ENCODE peak calls at places on chromosome 1, in six cellular contexts. One of them, this sample, is unnamed.

GRCh38 chr1:102879439-102879993 is 228.8 kb downstream of the COL11A1 start:
- DNase-seq in stimulated activated CD8-positive, alpha-beta memory T cell treated with anti-CD3 and anti-CD28 coated beads, Interleukin-4, amount 100 ng/mL, for 4 hours: no peak
- DNase-seq in COR-L47: no peak
- DNase-seq in esophagus squamous epithelium: no peak
- DNase-seq in left ventricle myocardium inferior: no peak
- DNase-seq in A673: peak
- DNase-seq in this sample: no peak

GRCh38 chr1:26391450-26391849 is 18.9 kb upstream of the ZNF683 start:
- DNase-seq in stimulated activated CD8-positive, alpha-beta memory T cell treated with anti-CD3 and anti-CD28 coated beads, Interleukin-4, amount 100 ng/mL, for 4 hours: peak
- DNase-seq in COR-L47: no peak
- DNase-seq in esophagus squamous epithelium: no peak
- DNase-seq in left ventricle myocardium inferior: no peak
- DNase-seq in A673: no peak
- DNase-seq in this sample: no peak

GRCh38 chr1:5965586-5966131 is 26.6 kb downstream of the NPHP4 start:
- DNase-seq in stimulated activated CD8-positive, alpha-beta memory T cell treated with anti-CD3 and anti-CD28 coated beads, Interleukin-4, amount 100 ng/mL, for 4 hours: no peak
- DNase-seq in COR-L47: no peak
- DNase-seq in esophagus squamous epithelium: no peak
- DNase-seq in left ventricle myocardium inferior: no peak
- DNase-seq in A673: no peak
- DNase-seq in this sample: no peak

GRCh38 chr1:54403808-54404261 is 2.4 kb downstream of the SSBP3 start:
- DNase-seq in stimulated activated CD8-positive, alpha-beta memory T cell treated with anti-CD3 and anti-CD28 coated beads, Interleukin-4, amount 100 ng/mL, for 4 hours: no peak
- DNase-seq in COR-L47: no peak
- DNase-seq in esophagus squamous epithelium: no peak
- DNase-seq in left ventricle myocardium inferior: no peak
- DNase-seq in A673: no peak
- DNase-seq in this sample: no peak

GRCh38 chr1:96722161-96722908 is 751 bp downstream of the PTBP2 start:
- DNase-seq in stimulated activated CD8-positive, alpha-beta memory T cell treated with anti-CD3 and anti-CD28 coated beads, Interleukin-4, amount 100 ng/mL, for 4 hours: no peak
- DNase-seq in COR-L47: peak
- DNase-seq in esophagus squamous epithelium: no peak
- DNase-seq in left ventricle myocardium inferior: peak
- DNase-seq in A673: peak
- DNase-seq in this sample: peak

GRCh38 chr1:156162430-156163037 is 9.1 kb downstream of the SEMA4A start:
- DNase-seq in stimulated activated CD8-positive, alpha-beta memory T cell treated with anti-CD3 and anti-CD28 coated beads, Interleukin-4, amount 100 ng/mL, for 4 hours: no peak
- DNase-seq in COR-L47: no peak
- DNase-seq in esophagus squamous epithelium: no peak
- DNase-seq in left ventricle myocardium inferior: peak
- DNase-seq in A673: no peak
- DNase-seq in this sample: no peak

GRCh38 chr1:163914785-163915413 is 593.1 kb downstream of the NUF2 start:
- DNase-seq in stimulated activated CD8-positive, alpha-beta memory T cell treated with anti-CD3 and anti-CD28 coated beads, Interleukin-4, amount 100 ng/mL, for 4 hours: no peak
- DNase-seq in COR-L47: no peak
- DNase-seq in esophagus squamous epithelium: no peak
- DNase-seq in left ventricle myocardium inferior: no peak
- DNase-seq in A673: no peak
- DNase-seq in this sample: no peak

GRCh38 chr1:202698276-202698675 is 12.0 kb downstream of the SYT2 start:
- DNase-seq in stimulated activated CD8-positive, alpha-beta memory T cell treated with anti-CD3 and anti-CD28 coated beads, Interleukin-4, amount 100 ng/mL, for 4 hours: no peak
- DNase-seq in COR-L47: no peak
- DNase-seq in esophagus squamous epithelium: no peak
- DNase-seq in left ventricle myocardium inferior: no peak
- DNase-seq in A673: no peak
- DNase-seq in this sample: no peak

GRCh38 chr1:223820976-223821375 is 24.8 kb downstream of the TP53BP2 start:
- DNase-seq in stimulated activated CD8-positive, alpha-beta memory T cell treated with anti-CD3 and anti-CD28 coated beads, Interleukin-4, amount 100 ng/mL, for 4 hours: no peak
- DNase-seq in COR-L47: no peak
- DNase-seq in esophagus squamous epithelium: no peak
- DNase-seq in left ventricle myocardium inferior: no peak
- DNase-seq in A673: no peak
- DNase-seq in this sample: no peak

GRCh38 chr1:155379180-155379876 is 58.6 kb downstream of the RUSC1 start:
- DNase-seq in stimulated activated CD8-positive, alpha-beta memory T cell treated with anti-CD3 and anti-CD28 coated beads, Interleukin-4, amount 100 ng/mL, for 4 hours: no peak
- DNase-seq in COR-L47: no peak
- DNase-seq in esophagus squamous epithelium: no peak
- DNase-seq in left ventricle myocardium inferior: no peak
- DNase-seq in A673: peak
- DNase-seq in this sample: peak

GRCh38 chr1:188117436-188117835 is 1288.7 kb downstream of the PLA2G4A start:
- DNase-seq in stimulated activated CD8-positive, alpha-beta memory T cell treated with anti-CD3 and anti-CD28 coated beads, Interleukin-4, amount 100 ng/mL, for 4 hours: no peak
- DNase-seq in COR-L47: no peak
- DNase-seq in esophagus squamous epithelium: no peak
- DNase-seq in left ventricle myocardium inferior: no peak
- DNase-seq in A673: no peak
- DNase-seq in this sample: no peak

GRCh38 chr1:52460686-52461085 is 56.3 kb downstream of the PRPF38A start:
- DNase-seq in stimulated activated CD8-positive, alpha-beta memory T cell treated with anti-CD3 and anti-CD28 coated beads, Interleukin-4, amount 100 ng/mL, for 4 hours: no peak
- DNase-seq in COR-L47: no peak
- DNase-seq in esophagus squamous epithelium: no peak
- DNase-seq in left ventricle myocardium inferior: no peak
- DNase-seq in A673: no peak
- DNase-seq in this sample: peak

GRCh38 chr1:6259491-6260362 is 1.2 kb downstream of the GPR153 start:
- DNase-seq in stimulated activated CD8-positive, alpha-beta memory T cell treated with anti-CD3 and anti-CD28 coated beads, Interleukin-4, amount 100 ng/mL, for 4 hours: peak
- DNase-seq in COR-L47: no peak
- DNase-seq in esophagus squamous epithelium: no peak
- DNase-seq in left ventricle myocardium inferior: peak
- DNase-seq in A673: peak
- DNase-seq in this sample: no peak

GRCh38 chr1:110087812-110088738 is 17.6 kb upstream of the ALX3 start:
- DNase-seq in stimulated activated CD8-positive, alpha-beta memory T cell treated with anti-CD3 and anti-CD28 coated beads, Interleukin-4, amount 100 ng/mL, for 4 hours: no peak
- DNase-seq in COR-L47: peak
- DNase-seq in esophagus squamous epithelium: no peak
- DNase-seq in left ventricle myocardium inferior: no peak
- DNase-seq in A673: peak
- DNase-seq in this sample: no peak

GRCh38 chr1:170510163-170510562 is 21.8 kb upstream of the GORAB start:
- DNase-seq in stimulated activated CD8-positive, alpha-beta memory T cell treated with anti-CD3 and anti-CD28 coated beads, Interleukin-4, amount 100 ng/mL, for 4 hours: no peak
- DNase-seq in COR-L47: no peak
- DNase-seq in esophagus squamous epithelium: no peak
- DNase-seq in left ventricle myocardium inferior: no peak
- DNase-seq in A673: no peak
- DNase-seq in this sample: no peak

GRCh38 chr1:69794831-69795230 is 227.1 kb downstream of the LRRC7 start:
- DNase-seq in stimulated activated CD8-positive, alpha-beta memory T cell treated with anti-CD3 and anti-CD28 coated beads, Interleukin-4, amount 100 ng/mL, for 4 hours: no peak
- DNase-seq in COR-L47: no peak
- DNase-seq in esophagus squamous epithelium: no peak
- DNase-seq in left ventricle myocardium inferior: no peak
- DNase-seq in A673: no peak
- DNase-seq in this sample: no peak

GRCh38 chr1:10939654-10940450 is 72.6 kb upstream of the TARDBP start:
- DNase-seq in stimulated activated CD8-positive, alpha-beta memory T cell treated with anti-CD3 and anti-CD28 coated beads, Interleukin-4, amount 100 ng/mL, for 4 hours: peak
- DNase-seq in COR-L47: no peak
- DNase-seq in esophagus squamous epithelium: no peak
- DNase-seq in left ventricle myocardium inferior: no peak
- DNase-seq in A673: peak
- DNase-seq in this sample: no peak

GRCh38 chr1:231557898-231558710 is 29.6 kb downstream of the TSNAX start:
- DNase-seq in stimulated activated CD8-positive, alpha-beta memory T cell treated with anti-CD3 and anti-CD28 coated beads, Interleukin-4, amount 100 ng/mL, for 4 hours: no peak
- DNase-seq in COR-L47: no peak
- DNase-seq in esophagus squamous epithelium: no peak
- DNase-seq in left ventricle myocardium inferior: no peak
- DNase-seq in A673: no peak
- DNase-seq in this sample: no peak

GRCh38 chr1:67659229-67659628 is 25.8 kb upstream of the GADD45A start:
- DNase-seq in stimulated activated CD8-positive, alpha-beta memory T cell treated with anti-CD3 and anti-CD28 coated beads, Interleukin-4, amount 100 ng/mL, for 4 hours: no peak
- DNase-seq in COR-L47: no peak
- DNase-seq in esophagus squamous epithelium: no peak
- DNase-seq in left ventricle myocardium inferior: no peak
- DNase-seq in A673: no peak
- DNase-seq in this sample: no peak

GRCh38 chr1:33634806-33635205 is 162.4 kb downstream of the ZSCAN20 start:
- DNase-seq in stimulated activated CD8-positive, alpha-beta memory T cell treated with anti-CD3 and anti-CD28 coated beads, Interleukin-4, amount 100 ng/mL, for 4 hours: no peak
- DNase-seq in COR-L47: no peak
- DNase-seq in esophagus squamous epithelium: no peak
- DNase-seq in left ventricle myocardium inferior: peak
- DNase-seq in A673: peak
- DNase-seq in this sample: no peak

GRCh38 chr1:246503341-246503740 is 3.7 kb downstream of the SMYD3 start:
- DNase-seq in stimulated activated CD8-positive, alpha-beta memory T cell treated with anti-CD3 and anti-CD28 coated beads, Interleukin-4, amount 100 ng/mL, for 4 hours: no peak
- DNase-seq in COR-L47: no peak
- DNase-seq in esophagus squamous epithelium: no peak
- DNase-seq in left ventricle myocardium inferior: no peak
- DNase-seq in A673: no peak
- DNase-seq in this sample: no peak

GRCh38 chr1:1033009-1033587 is 13.2 kb downstream of the AGRN start:
- DNase-seq in stimulated activated CD8-positive, alpha-beta memory T cell treated with anti-CD3 and anti-CD28 coated beads, Interleukin-4, amount 100 ng/mL, for 4 hours: peak
- DNase-seq in COR-L47: peak
- DNase-seq in esophagus squamous epithelium: peak
- DNase-seq in left ventricle myocardium inferior: peak
- DNase-seq in A673: peak
- DNase-seq in this sample: no peak

GRCh38 chr1:115828101-115829022 is 12.6 kb downstream of the NHLH2 start:
- DNase-seq in stimulated activated CD8-positive, alpha-beta memory T cell treated with anti-CD3 and anti-CD28 coated beads, Interleukin-4, amount 100 ng/mL, for 4 hours: no peak
- DNase-seq in COR-L47: peak
- DNase-seq in esophagus squamous epithelium: no peak
- DNase-seq in left ventricle myocardium inferior: no peak
- DNase-seq in A673: no peak
- DNase-seq in this sample: no peak

GRCh38 chr1:26546375-26546774 is 16.8 kb downstream of the RPS6KA1 start:
- DNase-seq in stimulated activated CD8-positive, alpha-beta memory T cell treated with anti-CD3 and anti-CD28 coated beads, Interleukin-4, amount 100 ng/mL, for 4 hours: no peak
- DNase-seq in COR-L47: no peak
- DNase-seq in esophagus squamous epithelium: no peak
- DNase-seq in left ventricle myocardium inferior: no peak
- DNase-seq in A673: no peak
- DNase-seq in this sample: no peak

GRCh38 chr1:19654886-19655717 is 9.6 kb upstream of the HTR6 start:
- DNase-seq in stimulated activated CD8-positive, alpha-beta memory T cell treated with anti-CD3 and anti-CD28 coated beads, Interleukin-4, amount 100 ng/mL, for 4 hours: no peak
- DNase-seq in COR-L47: peak
- DNase-seq in esophagus squamous epithelium: no peak
- DNase-seq in left ventricle myocardium inferior: no peak
- DNase-seq in A673: no peak
- DNase-seq in this sample: no peak

GRCh38 chr1:21963477-21964217 is 13.2 kb upstream of the CELA3B start:
- DNase-seq in stimulated activated CD8-positive, alpha-beta memory T cell treated with anti-CD3 and anti-CD28 coated beads, Interleukin-4, amount 100 ng/mL, for 4 hours: peak
- DNase-seq in COR-L47: peak
- DNase-seq in esophagus squamous epithelium: no peak
- DNase-seq in left ventricle myocardium inferior: peak
- DNase-seq in A673: peak
- DNase-seq in this sample: no peak

GRCh38 chr1:178307264-178307663 is 189.5 kb downstream of the CLEC20A start:
- DNase-seq in stimulated activated CD8-positive, alpha-beta memory T cell treated with anti-CD3 and anti-CD28 coated beads, Interleukin-4, amount 100 ng/mL, for 4 hours: no peak
- DNase-seq in COR-L47: no peak
- DNase-seq in esophagus squamous epithelium: no peak
- DNase-seq in left ventricle myocardium inferior: no peak
- DNase-seq in A673: no peak
- DNase-seq in this sample: no peak

GRCh38 chr1:61873581-61873980 is 131.3 kb downstream of the PATJ start:
- DNase-seq in stimulated activated CD8-positive, alpha-beta memory T cell treated with anti-CD3 and anti-CD28 coated beads, Interleukin-4, amount 100 ng/mL, for 4 hours: no peak
- DNase-seq in COR-L47: no peak
- DNase-seq in esophagus squamous epithelium: no peak
- DNase-seq in left ventricle myocardium inferior: no peak
- DNase-seq in A673: no peak
- DNase-seq in this sample: no peak

GRCh38 chr1:220700591-220701179 is 10.5 kb downstream of the C1orf115 start:
- DNase-seq in stimulated activated CD8-positive, alpha-beta memory T cell treated with anti-CD3 and anti-CD28 coated beads, Interleukin-4, amount 100 ng/mL, for 4 hours: no peak
- DNase-seq in COR-L47: peak
- DNase-seq in esophagus squamous epithelium: no peak
- DNase-seq in left ventricle myocardium inferior: no peak
- DNase-seq in A673: no peak
- DNase-seq in this sample: no peak

GRCh38 chr1:228332797-228333738 is 73.6 kb downstream of the TRIM11 start:
- DNase-seq in stimulated activated CD8-positive, alpha-beta memory T cell treated with anti-CD3 and anti-CD28 coated beads, Interleukin-4, amount 100 ng/mL, for 4 hours: no peak
- DNase-seq in COR-L47: no peak
- DNase-seq in esophagus squamous epithelium: no peak
- DNase-seq in left ventricle myocardium inferior: no peak
- DNase-seq in A673: no peak
- DNase-seq in this sample: no peak

GRCh38 chr1:118984990-118985608 is 3.0 kb downstream of the TBX15 start:
- DNase-seq in stimulated activated CD8-positive, alpha-beta memory T cell treated with anti-CD3 and anti-CD28 coated beads, Interleukin-4, amount 100 ng/mL, for 4 hours: no peak
- DNase-seq in COR-L47: no peak
- DNase-seq in esophagus squamous epithelium: no peak
- DNase-seq in left ventricle myocardium inferior: no peak
- DNase-seq in A673: no peak
- DNase-seq in this sample: no peak

GRCh38 chr1:70169018-70169839 is 36.1 kb downstream of the LRRC40 start:
- DNase-seq in stimulated activated CD8-positive, alpha-beta memory T cell treated with anti-CD3 and anti-CD28 coated beads, Interleukin-4, amount 100 ng/mL, for 4 hours: no peak
- DNase-seq in COR-L47: no peak
- DNase-seq in esophagus squamous epithelium: no peak
- DNase-seq in left ventricle myocardium inferior: no peak
- DNase-seq in A673: no peak
- DNase-seq in this sample: no peak

GRCh38 chr1:25140073-25140797 is 92.1 kb downstream of the SYF2 start:
- DNase-seq in stimulated activated CD8-positive, alpha-beta memory T cell treated with anti-CD3 and anti-CD28 coated beads, Interleukin-4, amount 100 ng/mL, for 4 hours: no peak
- DNase-seq in COR-L47: no peak
- DNase-seq in esophagus squamous epithelium: no peak
- DNase-seq in left ventricle myocardium inferior: no peak
- DNase-seq in A673: peak
- DNase-seq in this sample: no peak

GRCh38 chr1:114164840-114165543 is 11.3 kb upstream of the SYT6 start:
- DNase-seq in stimulated activated CD8-positive, alpha-beta memory T cell treated with anti-CD3 and anti-CD28 coated beads, Interleukin-4, amount 100 ng/mL, for 4 hours: no peak
- DNase-seq in COR-L47: no peak
- DNase-seq in esophagus squamous epithelium: no peak
- DNase-seq in left ventricle myocardium inferior: no peak
- DNase-seq in A673: no peak
- DNase-seq in this sample: no peak

GRCh38 chr1:235045034-235045690 is 83.5 kb downstream of the TOMM20 start:
- DNase-seq in stimulated activated CD8-positive, alpha-beta memory T cell treated with anti-CD3 and anti-CD28 coated beads, Interleukin-4, amount 100 ng/mL, for 4 hours: no peak
- DNase-seq in COR-L47: no peak
- DNase-seq in esophagus squamous epithelium: no peak
- DNase-seq in left ventricle myocardium inferior: no peak
- DNase-seq in A673: no peak
- DNase-seq in this sample: no peak

GRCh38 chr1:156738407-156738806 is 2.5 kb downstream of the MRPL24 start:
- DNase-seq in stimulated activated CD8-positive, alpha-beta memory T cell treated with anti-CD3 and anti-CD28 coated beads, Interleukin-4, amount 100 ng/mL, for 4 hours: no peak
- DNase-seq in COR-L47: no peak
- DNase-seq in esophagus squamous epithelium: no peak
- DNase-seq in left ventricle myocardium inferior: no peak
- DNase-seq in A673: no peak
- DNase-seq in this sample: no peak

GRCh38 chr1:31708324-31708723 is 4.5 kb upstream of the COL16A1 start:
- DNase-seq in stimulated activated CD8-positive, alpha-beta memory T cell treated with anti-CD3 and anti-CD28 coated beads, Interleukin-4, amount 100 ng/mL, for 4 hours: no peak
- DNase-seq in COR-L47: no peak
- DNase-seq in esophagus squamous epithelium: no peak
- DNase-seq in left ventricle myocardium inferior: no peak
- DNase-seq in A673: no peak
- DNase-seq in this sample: no peak

GRCh38 chr1:32353886-32354570 is 8.3 kb downstream of the FAM229A start:
- DNase-seq in stimulated activated CD8-positive, alpha-beta memory T cell treated with anti-CD3 and anti-CD28 coated beads, Interleukin-4, amount 100 ng/mL, for 4 hours: no peak
- DNase-seq in COR-L47: no peak
- DNase-seq in esophagus squamous epithelium: no peak
- DNase-seq in left ventricle myocardium inferior: peak
- DNase-seq in A673: no peak
- DNase-seq in this sample: no peak

GRCh38 chr1:99554727-99555126 is 91.2 kb upstream of the PALMD start:
- DNase-seq in stimulated activated CD8-positive, alpha-beta memory T cell treated with anti-CD3 and anti-CD28 coated beads, Interleukin-4, amount 100 ng/mL, for 4 hours: no peak
- DNase-seq in COR-L47: no peak
- DNase-seq in esophagus squamous epithelium: no peak
- DNase-seq in left ventricle myocardium inferior: no peak
- DNase-seq in A673: no peak
- DNase-seq in this sample: no peak

This sample was measured in BJ.